ENCODE peak calls at places on chromosomes 4 and X, in six cellular contexts. O is GM06990, A is transverse colon, N is A673, Y is MM.1S, V is IMR-90. Q is an unnamed sample.
A peak's percentile ranks its signal among the peaks of the same experiment; 100 is the strongest.

GRCh38 chr4:78446607-78447006 is 105.0 kb upstream of the ANXA3 start:
- DNase-seq in V (no peak), A (no peak), O (no peak), N (no peak), Y (no peak), Q (no peak)

GRCh38 chrX:19172741-19173140 is 50.5 kb upstream of the ADGRG2 start:
- DNase-seq in A (no peak), N (peak; percentile 36), Y (no peak), O (no peak), V (no peak), Q (no peak)

GRCh38 chr4:158824425-158825274 is 55.8 kb downstream of the FNIP2 start:
- DNase-seq in N (no peak), Y (no peak), V (peak; percentile 17), A (no peak), O (no peak), Q (peak; percentile 47)

GRCh38 chr4:71494539-71494938 is 155.7 kb downstream of the SLC4A4 start:
- DNase-seq in A (no peak), V (no peak), N (no peak), O (no peak), Y (no peak), Q (no peak)

GRCh38 chrX:638482-639131 is 8.0 kb downstream of the SHOX start:
- DNase-seq in A (peak; percentile 41), O (no peak), N (no peak), Y (no peak), V (no peak), Q (no peak)

GRCh38 chr4:140609548-140610425 is 41.0 kb upstream of the UCP1 start:
- DNase-seq in O (no peak), V (peak; percentile 55), N (peak; percentile 76), A (no peak), Y (peak; percentile 63), Q (peak; percentile 55)

GRCh38 chrX:4844376-4844775 is 1130.9 kb upstream of the PRKX start:
- DNase-seq in A (no peak), N (no peak), O (no peak), V (no peak), Y (no peak), Q (no peak)

GRCh38 chrX:145190801-145191389 is 56.4 kb upstream of the SPANXN1 start:
- DNase-seq in Y (no peak), V (no peak), O (no peak), A (no peak), N (peak; percentile 40), Q (peak; percentile 3)

GRCh38 chr4:88823058-88823919 is 125.7 kb upstream of the NAP1L5 start:
- DNase-seq in Y (peak; percentile 72), V (peak; percentile 98), O (peak; percentile 13), N (peak; percentile 56), A (peak; percentile 90), Q (peak; percentile 97)

GRCh38 chr4:100367451-100367850 is 150.4 kb downstream of the EMCN start:
- DNase-seq in N (no peak), O (no peak), Y (no peak), V (peak; percentile 63), A (no peak), Q (no peak)
- H3K4me3 ChIP-seq in N (no peak overlapping the region), O (no peak overlapping the region), Y (no peak overlapping the region), V (no peak overlapping the region), A (no peak overlapping the region), Q (no peak overlapping the region)

GRCh38 chrX:119486745-119487144 is 18.5 kb downstream of the SLC25A5 start:
- DNase-seq in N (no peak), Y (no peak), O (no peak), V (no peak), A (no peak), Q (no peak)

GRCh38 chrX:119481218-119481875 is 13.1 kb downstream of the SLC25A5 start:
- DNase-seq in Y (no peak), V (no peak), N (no peak), O (no peak), A (no peak), Q (no peak)

GRCh38 chrX:119482041-119482440 is 13.8 kb downstream of the SLC25A5 start:
- DNase-seq in O (no peak), A (no peak), Y (no peak), N (no peak), V (no peak), Q (no peak)

GRCh38 chrX:119479845-119480244 is 11.6 kb downstream of the SLC25A5 start:
- DNase-seq in N (no peak), O (no peak), A (no peak), V (no peak), Y (no peak), Q (no peak)

GRCh38 chrX:119482497-119483480 is 14.5 kb downstream of the SLC25A5 start:
- DNase-seq in A (peak; percentile 76), Y (peak; percentile 65), O (peak; percentile 66), N (peak; percentile 65), V (peak; percentile 39), Q (peak; percentile 35)
- TF ChIP-seq CTCF in A (peak; percentile 75), Y (peak; percentile 71), O (peak; percentile 61), N (peak; percentile 73), V (peak; percentile 58), Q (no peak)

GRCh38 chr4:4385729-4386295 is 1.1 kb upstream of the NSG1 start:
- DNase-seq in Y (no peak), O (no peak), N (no peak), V (no peak), A (no peak), Q (no peak)
- H3K4me3 ChIP-seq in Y (no peak overlapping the region), O (peak overlapping the region; percentile 63), N (peak overlapping the region; percentile 55), V (no peak overlapping the region), A (no peak overlapping the region), Q (no peak overlapping the region)

GRCh38 chrX:72545990-72546389 is 26.7 kb downstream of the HDAC8 start:
- DNase-seq in V (no peak), N (no peak), A (peak; percentile 20), Y (no peak), O (no peak), Q (peak; percentile 14)
- TF ChIP-seq CTCF in V (peak; percentile 10), N (peak; percentile 36), A (peak; percentile 41), Y (no peak), O (peak; percentile 11), Q (peak; percentile 22)

DNA sequence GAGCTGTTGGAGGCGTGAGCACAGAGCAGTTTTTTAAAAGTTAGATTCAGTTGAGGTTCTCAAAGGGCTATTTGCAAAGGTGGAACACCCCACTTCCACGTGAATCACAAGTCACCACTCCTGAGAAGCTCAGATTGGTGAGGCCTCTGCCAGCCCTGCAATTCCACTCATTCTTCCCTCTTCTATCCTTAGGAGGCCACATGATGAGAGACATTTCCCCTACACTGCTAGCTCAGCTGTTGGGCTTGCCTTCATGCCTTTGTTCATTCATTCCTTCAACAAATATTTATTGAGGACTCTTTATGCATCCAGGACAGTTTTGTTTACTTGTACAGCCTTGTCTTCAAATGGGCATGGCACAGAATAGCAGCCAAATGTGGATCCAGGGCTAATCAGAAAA is 3.7 kb downstream of the SRPX2 start:
- DNase-seq in A (no peak), N (no peak), Y (no peak), O (no peak), V (no peak), Q (no peak)
- H3K4me3 ChIP-seq in A (no peak overlapping the region), N (no peak overlapping the region), Y (no peak overlapping the region), O (no peak overlapping the region), V (no peak overlapping the region), Q (no peak overlapping the region)

DNA sequence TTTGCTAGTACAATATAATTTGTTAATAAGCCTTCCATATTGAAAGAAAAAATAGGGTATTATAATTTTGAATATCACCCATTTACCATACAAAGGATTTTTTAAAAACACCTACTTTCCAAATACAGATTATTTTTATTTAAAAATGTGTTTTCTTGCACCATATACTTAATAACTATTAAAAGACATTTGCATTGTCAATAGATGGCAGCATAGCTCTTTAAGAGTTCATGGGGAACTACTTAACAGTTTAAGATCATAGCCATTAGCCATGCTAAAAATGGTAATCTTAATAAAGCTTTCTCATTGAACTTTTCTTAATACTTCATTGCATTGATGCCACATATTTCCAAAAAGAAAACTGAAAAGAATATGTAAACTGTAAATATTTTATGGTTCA is 1995.9 kb downstream of the C4orf33 start:
- DNase-seq in Y (peak; percentile 79), V (peak; percentile 4), O (no peak), A (no peak), N (peak; percentile 64), Q (peak; percentile 44)
- TF ChIP-seq CTCF in Y (peak; percentile 62), V (peak; percentile 34), O (no peak), A (no peak), N (peak; percentile 66), Q (peak; percentile 31)

GRCh38 chrX:2320580-2321327 is 180.0 kb downstream of the DHRSX start:
- DNase-seq in Y (no peak), O (no peak), A (no peak), N (no peak), V (peak; percentile 77), Q (peak; percentile 47)
- H3K4me3 ChIP-seq in Y (no peak overlapping the region), O (no peak overlapping the region), A (no peak overlapping the region), N (no peak overlapping the region), V (no peak overlapping the region), Q (no peak overlapping the region)

GRCh38 chrX:132612990-132613564 is 124.2 kb upstream of the MBNL3 start:
- DNase-seq in Y (peak; percentile 22), O (no peak), N (peak; percentile 47), A (peak; percentile 27), V (peak; percentile 4), Q (peak; percentile 28)

GRCh38 chrX:132614297-132614696 is 125.5 kb upstream of the MBNL3 start:
- DNase-seq in O (no peak), Y (peak; percentile 9), V (no peak), A (no peak), N (peak; percentile 5), Q (peak; percentile 9)

GRCh38 chrX:132615396-132616131 is 126.7 kb upstream of the MBNL3 start:
- DNase-seq in O (no peak), Y (peak; percentile 61), N (peak; percentile 56), V (peak; percentile 12), A (peak; percentile 51), Q (peak; percentile 41)

GRCh38 chrX:132610536-132610935 is 121.7 kb upstream of the MBNL3 start:
- DNase-seq in Y (no peak), O (no peak), V (no peak), N (no peak), A (no peak), Q (no peak)

DNA sequence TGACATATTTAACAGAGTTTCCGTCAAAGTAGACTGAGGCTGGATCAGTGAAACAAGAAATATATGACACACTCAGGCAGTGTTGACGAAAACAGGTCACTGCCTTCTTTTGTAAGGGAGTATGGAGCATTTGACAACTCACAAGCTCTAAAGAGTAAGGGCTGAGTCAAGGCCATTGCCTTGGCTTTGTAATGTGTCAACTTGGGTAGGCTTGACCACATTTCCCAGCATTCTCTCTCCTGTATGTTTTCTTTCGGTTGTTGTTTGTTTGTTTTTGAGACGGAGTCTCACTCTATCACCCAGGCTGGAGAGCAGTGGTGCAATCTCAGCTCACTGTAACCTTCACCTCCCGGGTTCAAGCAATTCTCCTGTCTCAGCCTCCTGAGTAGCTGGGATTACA is 125.0 kb upstream of the MBNL3 start:
- DNase-seq in N (no peak), Y (no peak), A (no peak), O (no peak), V (no peak), Q (no peak)
- TF ChIP-seq CTCF in N (no peak), Y (no peak), A (no peak), O (no peak), V (no peak), Q (no peak)